ENCODE peak calls at places on chromosomes 6 and 20, in ten cellular contexts. Y is HCT116, D is vagina, L is H1, R is transverse colon, O is Panc1, X is spleen, F is upper lobe of left lung, Z is GM12878, P is GM23338. C is an unnamed sample.

GRCh38 chr6:1686117-1687098 is 76.7 kb downstream of the FOXC1 start:
- DNase-seq in Y (no peak), D (no peak), L (no peak), R (no peak), O (peak), X (no peak), F (peak), Z (no peak), P (peak), C (peak)

GRCh38 chr20:48609491-48609978 is 218.3 kb downstream of the PREX1 start:
- DNase-seq in Y (no peak), D (no peak), L (no peak), R (no peak), O (no peak), X (no peak), F (no peak), Z (peak), P (no peak), C (no peak)

GRCh38 chr6:88650029-88650619 is 313.3 kb downstream of the RNGTT start:
- DNase-seq in Y (no peak), D (no peak), L (no peak), R (no peak), O (no peak), X (no peak), F (no peak), Z (peak), P (no peak), C (no peak)

GRCh38 chr6:71330501-71330900 is 41.9 kb downstream of the OGFRL1 start:
- DNase-seq in Y (no peak), D (no peak), L (no peak), R (no peak), O (no peak), X (no peak), F (no peak), Z (no peak), P (no peak), C (no peak)

GRCh38 chr6:49001856-49002255 is 461.2 kb downstream of the MMUT start:
- DNase-seq in Y (no peak), D (no peak), L (no peak), R (no peak), O (no peak), X (no peak), F (no peak), Z (no peak), P (no peak), C (no peak)

GRCh38 chr6:31304683-31305082 is 32.8 kb upstream of the HLA-C start:
- DNase-seq in Y (no peak), D (no peak), L (no peak), R (no peak), O (no peak), X (no peak), F (no peak), Z (no peak), P (no peak), C (no peak)

GRCh38 chr6:113684382-113684901 is 172.7 kb upstream of the MARCKS start:
- DNase-seq in Y (no peak), D (no peak), L (no peak), R (no peak), O (no peak), X (no peak), F (no peak), Z (no peak), P (no peak), C (no peak)

GRCh38 chr6:17233531-17233930 is 47.6 kb upstream of the RBM24 start:
- DNase-seq in Y (no peak), D (no peak), L (no peak), R (no peak), O (no peak), X (no peak), F (no peak), Z (no peak), P (no peak), C (no peak)

GRCh38 chr6:10585232-10585887 is 64.2 kb downstream of the GCNT2 start:
- DNase-seq in Y (no peak), D (no peak), L (peak), R (no peak), O (no peak), X (no peak), F (no peak), Z (no peak), P (peak), C (peak)

GRCh38 chr6:87575423-87575822 is 14.4 kb downstream of the RARS2 start:
- DNase-seq in Y (no peak), D (no peak), L (no peak), R (no peak), O (no peak), X (no peak), F (no peak), Z (no peak), P (no peak), C (no peak)

GRCh38 chr6:131139599-131139998 is 4.3 kb downstream of the AKAP7 start:
- DNase-seq in Y (no peak), D (no peak), L (no peak), R (no peak), O (no peak), X (no peak), F (no peak), Z (no peak), P (no peak), C (no peak)

GRCh38 chr6:154848580-154848979 is 115.4 kb downstream of the SCAF8 start:
- DNase-seq in Y (no peak), D (no peak), L (no peak), R (no peak), O (no peak), X (no peak), F (no peak), Z (no peak), P (no peak), C (no peak)

GRCh38 chr20:24060851-24061590 is 72.4 kb upstream of the GGTLC1 start:
- DNase-seq in Y (no peak), D (no peak), L (no peak), R (no peak), O (no peak), X (no peak), F (no peak), Z (no peak), P (peak), C (no peak)

GRCh38 chr6:88165087-88165876 is 865 bp downstream of the CNR1 start:
- DNase-seq in Y (no peak), D (no peak), L (no peak), R (no peak), O (no peak), X (no peak), F (no peak), Z (no peak), P (no peak), C (no peak)

GRCh38 chr6:70537266-70537665 is 29.5 kb upstream of the SDHAF4 start:
- DNase-seq in Y (no peak), D (no peak), L (no peak), R (no peak), O (no peak), X (no peak), F (no peak), Z (no peak), P (no peak), C (no peak)

GRCh38 chr6:129901910-129902309 is 40.8 kb upstream of the TMEM244 start:
- DNase-seq in Y (no peak), D (no peak), L (no peak), R (no peak), O (no peak), X (no peak), F (no peak), Z (no peak), P (no peak), C (no peak)

GRCh38 chr20:278607-279571 is 11.7 kb downstream of the C20orf96 start:
- DNase-seq in Y (no peak), D (peak), L (no peak), R (no peak), O (no peak), X (no peak), F (no peak), Z (no peak), P (peak), C (no peak)

GRCh38 chr6:42136508-42137191 is 5.8 kb downstream of the C6orf132 start:
- DNase-seq in Y (peak), D (no peak), L (peak), R (peak), O (no peak), X (no peak), F (no peak), Z (peak), P (peak), C (peak)

GRCh38 chr6:74075323-74075722 is 379.3 kb downstream of the CD109 start:
- DNase-seq in Y (no peak), D (no peak), L (no peak), R (no peak), O (no peak), X (no peak), F (no peak), Z (no peak), P (no peak), C (no peak)

GRCh38 chr6:14408491-14408890 is 290.9 kb downstream of the CD83 start:
- DNase-seq in Y (no peak), D (peak), L (no peak), R (no peak), O (no peak), X (no peak), F (no peak), Z (no peak), P (no peak), C (no peak)

GRCh38 chr6:132937466-132937906 is 123.1 kb downstream of the RPS12 start:
- DNase-seq in Y (peak), D (no peak), L (no peak), R (peak), O (no peak), X (no peak), F (peak), Z (no peak), P (peak), C (peak)

GRCh38 chr20:46712056-46712636 is 2.7 kb downstream of the SLC2A10 start:
- DNase-seq in Y (no peak), D (no peak), L (no peak), R (no peak), O (no peak), X (no peak), F (no peak), Z (no peak), P (no peak), C (no peak)

GRCh38 chr20:46710149-46710913 is 882 bp downstream of the SLC2A10 start:
- DNase-seq in Y (no peak), D (no peak), L (no peak), R (peak), O (no peak), X (no peak), F (no peak), Z (no peak), P (no peak), C (no peak)

GRCh38 chr20:46709055-46709458 is 392 bp upstream of the SLC2A10 start:
- DNase-seq in Y (no peak), D (no peak), L (no peak), R (peak), O (no peak), X (no peak), F (no peak), Z (no peak), P (peak), C (peak)

GRCh38 chr20:46708172-46708860 is 1.1 kb upstream of the SLC2A10 start:
- DNase-seq in Y (no peak), D (no peak), L (no peak), R (peak), O (no peak), X (no peak), F (no peak), Z (no peak), P (peak), C (peak)

DNA sequence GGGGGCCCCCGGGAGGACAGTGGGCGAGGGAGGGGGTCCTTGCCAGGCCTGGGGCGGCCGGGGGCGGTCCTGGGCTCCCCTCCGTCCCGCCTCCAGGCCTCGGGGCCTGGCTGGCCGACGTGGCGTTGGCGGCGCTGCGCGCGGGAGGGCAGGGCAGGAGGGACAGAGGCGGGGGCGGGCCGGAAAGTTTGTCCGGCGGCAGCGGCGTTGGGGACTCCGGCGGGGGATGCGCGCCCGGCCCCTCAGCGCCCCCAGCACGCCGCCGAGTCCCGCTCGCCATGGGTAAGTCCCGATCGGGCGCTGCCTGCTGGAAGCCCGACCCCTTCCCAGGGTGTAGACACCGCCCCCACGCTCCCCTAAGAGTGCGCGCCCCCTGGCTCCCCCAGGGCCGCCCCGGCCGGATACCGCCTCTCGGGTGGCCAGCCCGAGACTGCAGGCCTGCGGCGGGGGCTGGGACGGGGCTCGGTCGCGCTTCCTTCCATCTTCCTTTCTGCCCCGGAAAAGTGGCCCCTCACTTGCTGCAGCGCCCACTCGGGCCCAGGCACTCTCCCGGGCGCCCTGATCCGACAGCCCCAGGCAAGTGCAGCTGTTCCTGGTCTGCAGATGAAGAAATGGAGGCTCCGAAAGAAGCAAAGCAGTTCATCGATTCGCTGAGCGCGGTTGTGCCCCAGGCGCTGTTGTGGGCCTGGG is at the start of gene SLC2A10:
- DNase-seq in Y (no peak), D (no peak), L (no peak), R (peak), O (no peak), X (no peak), F (peak), Z (no peak), P (peak), C (peak)
- H3K4me3 ChIP-seq in Y (no peak), D (peak), L (peak), R (peak), O (peak), X (peak), F (peak), Z (no peak), P (peak), C (peak)

GRCh38 chr6:3283641-3284435 is 25.1 kb downstream of the PSMG4 start:
- DNase-seq in Y (no peak), D (no peak), L (no peak), R (no peak), O (no peak), X (peak), F (no peak), Z (no peak), P (no peak), C (no peak)
- TF ChIP-seq POLR2AphosphoS5 in Y (no peak), D (no peak), L (no peak), R (no peak), O (no peak), X (no peak), F (no peak), Z (no peak), P (no peak), C (no peak)

GRCh38 chr6:168318090-168318489 is 1.5 kb downstream of the DACT2 start:
- DNase-seq in Y (no peak), D (no peak), L (no peak), R (no peak), O (no peak), X (no peak), F (no peak), Z (no peak), P (no peak), C (no peak)

GRCh38 chr6:168320661-168321060 is 1.1 kb upstream of the DACT2 start:
- DNase-seq in Y (no peak), D (no peak), L (no peak), R (no peak), O (no peak), X (no peak), F (no peak), Z (no peak), P (no peak), C (no peak)

GRCh38 chr6:168315626-168316025 is 4.0 kb downstream of the DACT2 start:
- DNase-seq in Y (no peak), D (no peak), L (no peak), R (no peak), O (no peak), X (no peak), F (no peak), Z (no peak), P (no peak), C (no peak)

GRCh38 chr6:168319279-168320051 is at the start of gene DACT2:
- DNase-seq in Y (no peak), D (no peak), L (no peak), R (no peak), O (no peak), X (no peak), F (no peak), Z (no peak), P (peak), C (no peak)

GRCh38 chr6:168318579-168319278 is 848 bp downstream of the DACT2 start:
- DNase-seq in Y (no peak), D (no peak), L (no peak), R (no peak), O (no peak), X (no peak), F (no peak), Z (no peak), P (no peak), C (no peak)
- H3K4me3 ChIP-seq in Y (no peak), D (peak), L (peak), R (peak), O (peak), X (no peak), F (no peak), Z (no peak), P (peak), C (peak)

GRCh38 chr6:150897400-150897943 is 32.0 kb downstream of the MTHFD1L start:
- DNase-seq in Y (no peak), D (no peak), L (no peak), R (no peak), O (no peak), X (no peak), F (no peak), Z (peak), P (no peak), C (no peak)
- TF ChIP-seq POLR2AphosphoS5 in Y (no peak), D (no peak), L (no peak), R (no peak), O (no peak), X (no peak), F (no peak), Z (no peak), P (no peak), C (no peak)

C was measured in stomach.